ENCODE peak calls at places on chromosomes 4 and X, in six cellular contexts. K is GDM1, W is H7, T is Right ventricle myocardium superior, V is GM12892, R is GM04504. Y is an unnamed sample.

GRCh38 chr4:55754754-55755350 is 64.7 kb upstream of the EXOC1L start:
- DNase-seq in V (no peak), W (no peak), R (peak), K (no peak), T (no peak), Y (peak)

GRCh38 chr4:6198768-6199343 is 1.5 kb downstream of the JAKMIP1 start:
- DNase-seq in W (peak), V (no peak), T (no peak), R (no peak), K (no peak), Y (peak)

GRCh38 chrX:38803609-38804480 is 2.6 kb downstream of the MID1IP1 start:
- DNase-seq in R (no peak), V (peak), K (peak), T (peak), W (peak), Y (peak)

GRCh38 chrX:130869239-130869638 is 33.8 kb downstream of the ENOX2 start:
- DNase-seq in K (no peak), T (no peak), R (no peak), W (no peak), V (no peak), Y (no peak)

GRCh38 chr4:133148690-133149363 is at the start of gene PCDH10:
- DNase-seq in W (peak), T (peak), V (no peak), R (peak), K (no peak), Y (peak)

GRCh38 chr4:148284526-148285193 is 157.6 kb downstream of the NR3C2 start:
- DNase-seq in W (no peak), K (no peak), T (no peak), V (no peak), R (no peak), Y (no peak)

GRCh38 chrX:7120578-7121219 is 26.8 kb upstream of the STS start:
- DNase-seq in W (no peak), V (no peak), T (no peak), R (no peak), K (no peak), Y (peak)

GRCh38 chrX:115531818-115532403 is 29.1 kb upstream of the PLS3 start:
- DNase-seq in V (no peak), K (no peak), T (no peak), R (peak), W (no peak), Y (no peak)

GRCh38 chr4:25551608-25552007 is 104.0 kb upstream of the SLC34A2 start:
- DNase-seq in R (no peak), T (no peak), K (no peak), V (no peak), W (no peak), Y (no peak)

GRCh38 chr4:12041828-12042227 is 613.1 kb upstream of the HS3ST1 start:
- DNase-seq in T (no peak), K (no peak), V (no peak), W (peak), R (no peak), Y (no peak)